ENCODE peak calls at places on chromosomes 1 and 21, in four cellular contexts. One of them, this sample, is unnamed.

GRCh38 chr1:110171134-110171733 is 20.9 kb downstream of the SLC6A17 start:
- DNase-seq in chondrocyte: no peak
- DNase-seq in GM19239: no peak
- DNase-seq in AG08396: no peak
- DNase-seq in this sample: no peak

GRCh38 chr21:22438428-22439086 is 1440.3 kb downstream of the NCAM2 start:
- DNase-seq in chondrocyte: no peak
- DNase-seq in GM19239: no peak
- DNase-seq in AG08396: no peak
- DNase-seq in this sample: no peak

GRCh38 chr1:158901623-158902022 is 29.7 kb upstream of the PYHIN1 start:
- DNase-seq in chondrocyte: no peak
- DNase-seq in GM19239: no peak
- DNase-seq in AG08396: no peak
- DNase-seq in this sample: no peak

GRCh38 chr21:16305686-16306085 is 575.9 kb downstream of the USP25 start:
- DNase-seq in chondrocyte: no peak
- DNase-seq in GM19239: no peak
- DNase-seq in AG08396: no peak
- DNase-seq in this sample: no peak

GRCh38 chr1:62045579-62045978 is 149.1 kb upstream of the L1TD1 start:
- DNase-seq in chondrocyte: no peak
- DNase-seq in GM19239: peak; percentile 4
- DNase-seq in AG08396: no peak
- DNase-seq in this sample: no peak

GRCh38 chr21:16330340-16331319 is 600.8 kb downstream of the USP25 start:
- DNase-seq in chondrocyte: no peak
- DNase-seq in GM19239: no peak
- DNase-seq in AG08396: peak; percentile 18
- DNase-seq in this sample: peak; percentile 72

GRCh38 chr1:194289569-194290266 is 1103.3 kb upstream of the B3GALT2 start:
- DNase-seq in chondrocyte: no peak
- DNase-seq in GM19239: no peak
- DNase-seq in AG08396: no peak
- DNase-seq in this sample: no peak

GRCh38 chr1:224052767-224053166 is 61.1 kb upstream of the FBXO28 start:
- DNase-seq in chondrocyte: no peak
- DNase-seq in GM19239: no peak
- DNase-seq in AG08396: peak; percentile 43
- DNase-seq in this sample: peak; percentile 57

GRCh38 chr1:242017580-242018233 is 18.8 kb upstream of the MAP1LC3C start:
- DNase-seq in chondrocyte: no peak
- DNase-seq in GM19239: peak; percentile 25
- DNase-seq in AG08396: peak; percentile 52
- DNase-seq in this sample: peak; percentile 71

GRCh38 chr1:37430074-37430985 is 44.0 kb upstream of the ZC3H12A start:
- DNase-seq in chondrocyte: no peak
- DNase-seq in GM19239: no peak
- DNase-seq in AG08396: no peak
- DNase-seq in this sample: no peak

GRCh38 chr1:56973898-56974752 is 8.3 kb upstream of the C8B start:
- DNase-seq in chondrocyte: no peak
- DNase-seq in GM19239: no peak
- DNase-seq in AG08396: no peak
- DNase-seq in this sample: no peak

GRCh38 chr1:154760469-154760933 is 109.6 kb downstream of the KCNN3 start:
- DNase-seq in chondrocyte: no peak
- DNase-seq in GM19239: peak; percentile 71
- DNase-seq in AG08396: peak; percentile 24
- DNase-seq in this sample: peak; percentile 42

GRCh38 chr21:15729674-15730483 is at the start of gene USP25:
- DNase-seq in chondrocyte: no peak
- DNase-seq in GM19239: peak; percentile 83
- DNase-seq in AG08396: peak; percentile 96
- DNase-seq in this sample: peak; percentile 77

GRCh38 chr1:46455951-46456350 is 33.7 kb upstream of the DMBX1 start:
- DNase-seq in chondrocyte: no peak
- DNase-seq in GM19239: no peak
- DNase-seq in AG08396: no peak
- DNase-seq in this sample: no peak

GRCh38 chr21:38220270-38220737 is 36.5 kb upstream of the KCNJ15 start:
- DNase-seq in chondrocyte: no peak
- DNase-seq in GM19239: no peak
- DNase-seq in AG08396: no peak
- DNase-seq in this sample: no peak

GRCh38 chr1:211951856-211952255 is 83.5 kb downstream of the INTS7 start:
- DNase-seq in chondrocyte: no peak
- DNase-seq in GM19239: peak; percentile 40
- DNase-seq in AG08396: no peak
- DNase-seq in this sample: peak; percentile 81

GRCh38 chr1:23450894-23451293 is 26.3 kb upstream of the TCEA3 start:
- DNase-seq in chondrocyte: no peak
- DNase-seq in GM19239: no peak
- DNase-seq in AG08396: no peak
- DNase-seq in this sample: no peak

GRCh38 chr21:44899768-44900558 is 20.7 kb downstream of the ITGB2 start:
- DNase-seq in chondrocyte: peak; percentile 91
- DNase-seq in GM19239: no peak
- DNase-seq in AG08396: no peak
- DNase-seq in this sample: no peak

GRCh38 chr1:160376525-160377131 is 9.8 kb downstream of the NHLH1 start:
- DNase-seq in chondrocyte: no peak
- DNase-seq in GM19239: peak; percentile 67
- DNase-seq in AG08396: peak; percentile 72
- DNase-seq in this sample: peak; percentile 72

GRCh38 chr1:9331558-9332346 is 39.1 kb downstream of the SPSB1 start:
- DNase-seq in chondrocyte: no peak
- DNase-seq in GM19239: no peak
- DNase-seq in AG08396: no peak
- DNase-seq in this sample: no peak

GRCh38 chr1:4000811-4001251 is 100.8 kb upstream of the C1orf174 start:
- DNase-seq in chondrocyte: peak; percentile 70
- DNase-seq in GM19239: no peak
- DNase-seq in AG08396: no peak
- DNase-seq in this sample: no peak

GRCh38 chr1:167776151-167776550 is 54.4 kb downstream of the MPZL1 start:
- DNase-seq in chondrocyte: no peak
- DNase-seq in GM19239: no peak
- DNase-seq in AG08396: peak; percentile 38
- DNase-seq in this sample: no peak

GRCh38 chr1:185369786-185370185 is 52.7 kb upstream of the IVNS1ABP start:
- DNase-seq in chondrocyte: no peak
- DNase-seq in GM19239: no peak
- DNase-seq in AG08396: no peak
- DNase-seq in this sample: no peak

GRCh38 chr1:170682159-170682558 is 18.2 kb downstream of the PRRX1 start:
- DNase-seq in chondrocyte: no peak
- DNase-seq in GM19239: no peak
- DNase-seq in AG08396: no peak
- DNase-seq in this sample: no peak

GRCh38 chr1:22208265-22208972 is 65.5 kb upstream of the WNT4 start:
- DNase-seq in chondrocyte: peak; percentile 77
- DNase-seq in GM19239: no peak
- DNase-seq in AG08396: no peak
- DNase-seq in this sample: no peak

GRCh38 chr1:65762081-65762862 is 30.4 kb upstream of the PDE4B start:
- DNase-seq in chondrocyte: no peak
- DNase-seq in GM19239: no peak
- DNase-seq in AG08396: no peak
- DNase-seq in this sample: no peak

GRCh38 chr1:8815582-8816285 is 1.7 kb downstream of the RERE start:
- DNase-seq in chondrocyte: no peak
- DNase-seq in GM19239: no peak
- DNase-seq in AG08396: no peak
- DNase-seq in this sample: peak; percentile 13

GRCh38 chr1:31306278-31306677 is 9.4 kb downstream of the ZCCHC17 start:
- DNase-seq in chondrocyte: no peak
- DNase-seq in GM19239: no peak
- DNase-seq in AG08396: peak; percentile 61
- DNase-seq in this sample: peak; percentile 4

GRCh38 chr1:31409946-31410858 is 2.8 kb upstream of the SERINC2 start:
- DNase-seq in chondrocyte: no peak
- DNase-seq in GM19239: no peak
- DNase-seq in AG08396: peak; percentile 52
- DNase-seq in this sample: no peak

GRCh38 chr21:45166931-45167330 is 92.6 kb downstream of the ADARB1 start:
- DNase-seq in chondrocyte: no peak
- DNase-seq in GM19239: no peak
- DNase-seq in AG08396: no peak
- DNase-seq in this sample: no peak

This sample was measured in ACHN.